ENCODE peak calls at places on chromosome 20, in ten cellular contexts. Z, N, F, U, V, W, S, A, C and P are unnamed samples.

GRCh38 chr20:20568604-20569205 is 143.7 kb downstream of the RALGAPA2 start:
- DNase-seq in C (no peak), Z (no peak), V (no peak), U (peak), A (peak), F (no peak), W (peak), N (no peak), S (peak), P (peak)

GRCh38 chr20:53922901-53923314 is 147.5 kb downstream of the BCAS1 start:
- DNase-seq in F (no peak), A (no peak), Z (no peak), C (no peak), W (peak), N (no peak), V (peak), S (no peak), U (no peak), P (peak)

GRCh38 chr20:63156221-63156671 is 59.7 kb downstream of the YTHDF1 start:
- DNase-seq in Z (no peak), S (no peak), N (no peak), C (peak), F (no peak), A (no peak), U (no peak), W (no peak), V (no peak), P (no peak)

GRCh38 chr20:37380864-37381579 is 35.1 kb downstream of the SRC start:
- DNase-seq in A (no peak), N (no peak), Z (no peak), V (no peak), S (no peak), W (no peak), C (no peak), U (no peak), F (no peak), P (no peak)

GRCh38 chr20:52105045-52105572 is 86.5 kb downstream of the ZFP64 start:
- DNase-seq in S (no peak), F (peak), Z (no peak), N (no peak), V (no peak), A (peak), C (peak), W (peak), U (peak), P (no peak)

GRCh38 chr20:25197173-25197869 is 1.8 kb downstream of the ENTPD6 start:
- DNase-seq in F (no peak), Z (no peak), W (no peak), S (no peak), V (peak), N (no peak), U (no peak), C (no peak), A (no peak), P (peak)

GRCh38 chr20:1299522-1299921 is 29.4 kb downstream of the SDCBP2 start:
- DNase-seq in F (no peak), S (no peak), C (no peak), W (no peak), N (no peak), U (no peak), Z (no peak), V (no peak), A (peak), P (peak)

GRCh38 chr20:1810926-1811620 is 84.1 kb upstream of the SIRPA start:
- DNase-seq in F (no peak), C (no peak), U (peak), Z (no peak), A (no peak), S (no peak), W (peak), N (no peak), V (peak), P (no peak)

GRCh38 chr20:60074276-60074675 is 116.1 kb downstream of the CDH26 start:
- DNase-seq in N (no peak), V (peak), A (no peak), S (no peak), Z (no peak), F (no peak), W (no peak), C (no peak), U (no peak), P (no peak)

GRCh38 chr20:34643919-34644318 is 33.0 kb downstream of the PIGU start:
- DNase-seq in S (no peak), U (peak), F (no peak), A (no peak), W (peak), V (peak), C (no peak), Z (no peak), N (no peak), P (no peak)